ENCODE peak calls at places on chromosomes 4 and X, in nine cellular contexts. One of them, this sample, is unnamed.

GRCh38 chr4:24846716-24847115 is 51.3 kb downstream of the SOD3 start:
- DNase-seq in GM13977: no peak
- DNase-seq in stimulated activated CD4-positive, alpha-beta T cell treated with anti-CD3 and anti-CD28 coated beads, TNF-alpha, amount 100 ng/mL, for 1 hour: no peak
- DNase-seq in kidney tubule cell: no peak
- DNase-seq in non-pigmented ciliary epithelial cell: no peak
- DNase-seq in GM12891: no peak
- DNase-seq in suprapubic skin: no peak
- DNase-seq in WERI-Rb-1: peak
- DNase-seq in AG10803: no peak
- DNase-seq in this sample: no peak

GRCh38 chr4:25813705-25814104 is 49.1 kb downstream of the SEL1L3 start:
- DNase-seq in WERI-Rb-1: no peak
- DNase-seq in kidney tubule cell: peak
- DNase-seq in GM12891: no peak
- DNase-seq in non-pigmented ciliary epithelial cell: peak
- DNase-seq in GM13977: no peak
- DNase-seq in suprapubic skin: no peak
- DNase-seq in stimulated activated CD4-positive, alpha-beta T cell treated with anti-CD3 and anti-CD28 coated beads, TNF-alpha, amount 100 ng/mL, for 1 hour: no peak
- DNase-seq in AG10803: peak
- DNase-seq in this sample: no peak

GRCh38 chr4:143253156-143253555 is 68.4 kb downstream of the USP38 start:
- DNase-seq in GM12891: no peak
- DNase-seq in kidney tubule cell: peak
- DNase-seq in suprapubic skin: no peak
- DNase-seq in stimulated activated CD4-positive, alpha-beta T cell treated with anti-CD3 and anti-CD28 coated beads, TNF-alpha, amount 100 ng/mL, for 1 hour: no peak
- DNase-seq in AG10803: no peak
- DNase-seq in non-pigmented ciliary epithelial cell: no peak
- DNase-seq in WERI-Rb-1: no peak
- DNase-seq in GM13977: no peak
- DNase-seq in this sample: no peak

GRCh38 chr4:4428966-4429875 is 42.3 kb downstream of the NSG1 start:
- DNase-seq in kidney tubule cell: no peak
- DNase-seq in non-pigmented ciliary epithelial cell: no peak
- DNase-seq in GM12891: no peak
- DNase-seq in stimulated activated CD4-positive, alpha-beta T cell treated with anti-CD3 and anti-CD28 coated beads, TNF-alpha, amount 100 ng/mL, for 1 hour: no peak
- DNase-seq in suprapubic skin: no peak
- DNase-seq in GM13977: no peak
- DNase-seq in WERI-Rb-1: peak
- DNase-seq in AG10803: no peak
- DNase-seq in this sample: no peak

GRCh38 chr4:74109116-74109791 is 10.3 kb upstream of the CXCL2 start:
- DNase-seq in kidney tubule cell: peak
- DNase-seq in GM12891: no peak
- DNase-seq in WERI-Rb-1: no peak
- DNase-seq in non-pigmented ciliary epithelial cell: peak
- DNase-seq in suprapubic skin: peak
- DNase-seq in GM13977: no peak
- DNase-seq in stimulated activated CD4-positive, alpha-beta T cell treated with anti-CD3 and anti-CD28 coated beads, TNF-alpha, amount 100 ng/mL, for 1 hour: no peak
- DNase-seq in AG10803: peak
- DNase-seq in this sample: peak

GRCh38 chr4:150167054-150167453 is 88.8 kb downstream of the DCLK2 start:
- DNase-seq in stimulated activated CD4-positive, alpha-beta T cell treated with anti-CD3 and anti-CD28 coated beads, TNF-alpha, amount 100 ng/mL, for 1 hour: no peak
- DNase-seq in AG10803: no peak
- DNase-seq in WERI-Rb-1: no peak
- DNase-seq in kidney tubule cell: no peak
- DNase-seq in GM12891: no peak
- DNase-seq in non-pigmented ciliary epithelial cell: no peak
- DNase-seq in suprapubic skin: no peak
- DNase-seq in GM13977: no peak
- DNase-seq in this sample: no peak

GRCh38 chr4:86326399-86326798 is 33.5 kb downstream of the MAPK10 start:
- DNase-seq in non-pigmented ciliary epithelial cell: no peak
- DNase-seq in AG10803: no peak
- DNase-seq in WERI-Rb-1: no peak
- DNase-seq in GM13977: no peak
- DNase-seq in GM12891: no peak
- DNase-seq in kidney tubule cell: no peak
- DNase-seq in suprapubic skin: no peak
- DNase-seq in stimulated activated CD4-positive, alpha-beta T cell treated with anti-CD3 and anti-CD28 coated beads, TNF-alpha, amount 100 ng/mL, for 1 hour: no peak
- DNase-seq in this sample: no peak

GRCh38 chr4:109207060-109207459 is 95.4 kb downstream of the COL25A1 start:
- DNase-seq in kidney tubule cell: no peak
- DNase-seq in AG10803: peak
- DNase-seq in non-pigmented ciliary epithelial cell: peak
- DNase-seq in suprapubic skin: no peak
- DNase-seq in stimulated activated CD4-positive, alpha-beta T cell treated with anti-CD3 and anti-CD28 coated beads, TNF-alpha, amount 100 ng/mL, for 1 hour: no peak
- DNase-seq in GM13977: no peak
- DNase-seq in GM12891: no peak
- DNase-seq in WERI-Rb-1: no peak
- DNase-seq in this sample: no peak

GRCh38 chrX:84717344-84717743 is 215.1 kb upstream of the HDX start:
- DNase-seq in AG10803: no peak
- DNase-seq in GM12891: no peak
- DNase-seq in WERI-Rb-1: no peak
- DNase-seq in GM13977: no peak
- DNase-seq in kidney tubule cell: no peak
- DNase-seq in non-pigmented ciliary epithelial cell: no peak
- DNase-seq in suprapubic skin: no peak
- DNase-seq in stimulated activated CD4-positive, alpha-beta T cell treated with anti-CD3 and anti-CD28 coated beads, TNF-alpha, amount 100 ng/mL, for 1 hour: no peak
- DNase-seq in this sample: no peak

GRCh38 chr4:139142097-139142496 is 34.9 kb downstream of the ELF2 start:
- DNase-seq in GM12891: no peak
- DNase-seq in suprapubic skin: no peak
- DNase-seq in WERI-Rb-1: no peak
- DNase-seq in kidney tubule cell: no peak
- DNase-seq in GM13977: no peak
- DNase-seq in non-pigmented ciliary epithelial cell: no peak
- DNase-seq in stimulated activated CD4-positive, alpha-beta T cell treated with anti-CD3 and anti-CD28 coated beads, TNF-alpha, amount 100 ng/mL, for 1 hour: no peak
- DNase-seq in AG10803: no peak
- DNase-seq in this sample: no peak

GRCh38 chrX:97846228-97846627 is 962.5 kb downstream of the RPA4 start:
- DNase-seq in AG10803: no peak
- DNase-seq in WERI-Rb-1: no peak
- DNase-seq in GM12891: no peak
- DNase-seq in suprapubic skin: no peak
- DNase-seq in stimulated activated CD4-positive, alpha-beta T cell treated with anti-CD3 and anti-CD28 coated beads, TNF-alpha, amount 100 ng/mL, for 1 hour: no peak
- DNase-seq in GM13977: no peak
- DNase-seq in kidney tubule cell: no peak
- DNase-seq in non-pigmented ciliary epithelial cell: no peak
- DNase-seq in this sample: no peak

GRCh38 chr4:89556596-89557305 is 249.2 kb upstream of the GPRIN3 start:
- DNase-seq in suprapubic skin: no peak
- DNase-seq in non-pigmented ciliary epithelial cell: no peak
- DNase-seq in kidney tubule cell: no peak
- DNase-seq in WERI-Rb-1: no peak
- DNase-seq in stimulated activated CD4-positive, alpha-beta T cell treated with anti-CD3 and anti-CD28 coated beads, TNF-alpha, amount 100 ng/mL, for 1 hour: no peak
- DNase-seq in GM12891: no peak
- DNase-seq in GM13977: no peak
- DNase-seq in AG10803: no peak
- DNase-seq in this sample: no peak

GRCh38 chr4:31086771-31087330 is 366.7 kb downstream of the PCDH7 start:
- DNase-seq in GM13977: no peak
- DNase-seq in kidney tubule cell: no peak
- DNase-seq in non-pigmented ciliary epithelial cell: no peak
- DNase-seq in AG10803: no peak
- DNase-seq in suprapubic skin: no peak
- DNase-seq in GM12891: no peak
- DNase-seq in WERI-Rb-1: no peak
- DNase-seq in stimulated activated CD4-positive, alpha-beta T cell treated with anti-CD3 and anti-CD28 coated beads, TNF-alpha, amount 100 ng/mL, for 1 hour: no peak
- DNase-seq in this sample: no peak

GRCh38 chr4:10584042-10584441 is 100.5 kb downstream of the CLNK start:
- DNase-seq in WERI-Rb-1: no peak
- DNase-seq in stimulated activated CD4-positive, alpha-beta T cell treated with anti-CD3 and anti-CD28 coated beads, TNF-alpha, amount 100 ng/mL, for 1 hour: no peak
- DNase-seq in GM12891: no peak
- DNase-seq in suprapubic skin: no peak
- DNase-seq in non-pigmented ciliary epithelial cell: peak
- DNase-seq in AG10803: peak
- DNase-seq in kidney tubule cell: peak
- DNase-seq in GM13977: peak
- DNase-seq in this sample: no peak

GRCh38 chr4:24105183-24106039 is 215.6 kb upstream of the PPARGC1A start:
- DNase-seq in AG10803: peak
- DNase-seq in stimulated activated CD4-positive, alpha-beta T cell treated with anti-CD3 and anti-CD28 coated beads, TNF-alpha, amount 100 ng/mL, for 1 hour: no peak
- DNase-seq in WERI-Rb-1: no peak
- DNase-seq in suprapubic skin: no peak
- DNase-seq in non-pigmented ciliary epithelial cell: peak
- DNase-seq in GM12891: no peak
- DNase-seq in GM13977: no peak
- DNase-seq in kidney tubule cell: peak
- DNase-seq in this sample: no peak

GRCh38 chr4:8696369-8697127 is 104.0 kb downstream of the CPZ start:
- DNase-seq in AG10803: no peak
- DNase-seq in GM12891: no peak
- DNase-seq in GM13977: no peak
- DNase-seq in kidney tubule cell: no peak
- DNase-seq in WERI-Rb-1: no peak
- DNase-seq in non-pigmented ciliary epithelial cell: no peak
- DNase-seq in suprapubic skin: no peak
- DNase-seq in stimulated activated CD4-positive, alpha-beta T cell treated with anti-CD3 and anti-CD28 coated beads, TNF-alpha, amount 100 ng/mL, for 1 hour: no peak
- DNase-seq in this sample: no peak

GRCh38 chr4:13706130-13706529 is 78.6 kb upstream of the BOD1L1 start:
- DNase-seq in stimulated activated CD4-positive, alpha-beta T cell treated with anti-CD3 and anti-CD28 coated beads, TNF-alpha, amount 100 ng/mL, for 1 hour: no peak
- DNase-seq in kidney tubule cell: peak
- DNase-seq in GM13977: no peak
- DNase-seq in WERI-Rb-1: no peak
- DNase-seq in non-pigmented ciliary epithelial cell: no peak
- DNase-seq in GM12891: no peak
- DNase-seq in AG10803: no peak
- DNase-seq in suprapubic skin: no peak
- DNase-seq in this sample: no peak

GRCh38 chr4:182799515-182800215 is 117.5 kb downstream of the DCTD start:
- DNase-seq in AG10803: no peak
- DNase-seq in kidney tubule cell: no peak
- DNase-seq in WERI-Rb-1: no peak
- DNase-seq in suprapubic skin: no peak
- DNase-seq in stimulated activated CD4-positive, alpha-beta T cell treated with anti-CD3 and anti-CD28 coated beads, TNF-alpha, amount 100 ng/mL, for 1 hour: no peak
- DNase-seq in GM13977: no peak
- DNase-seq in GM12891: no peak
- DNase-seq in non-pigmented ciliary epithelial cell: no peak
- DNase-seq in this sample: no peak

GRCh38 chr4:122300776-122301175 is 78.0 kb upstream of the ADAD1 start:
- DNase-seq in GM12891: no peak
- DNase-seq in non-pigmented ciliary epithelial cell: no peak
- DNase-seq in AG10803: no peak
- DNase-seq in WERI-Rb-1: no peak
- DNase-seq in GM13977: no peak
- DNase-seq in suprapubic skin: no peak
- DNase-seq in kidney tubule cell: no peak
- DNase-seq in stimulated activated CD4-positive, alpha-beta T cell treated with anti-CD3 and anti-CD28 coated beads, TNF-alpha, amount 100 ng/mL, for 1 hour: no peak
- DNase-seq in this sample: no peak

GRCh38 chr4:7197910-7198309 is 5.6 kb downstream of the SORCS2 start:
- DNase-seq in non-pigmented ciliary epithelial cell: no peak
- DNase-seq in suprapubic skin: no peak
- DNase-seq in AG10803: no peak
- DNase-seq in kidney tubule cell: no peak
- DNase-seq in GM13977: no peak
- DNase-seq in GM12891: no peak
- DNase-seq in WERI-Rb-1: peak
- DNase-seq in stimulated activated CD4-positive, alpha-beta T cell treated with anti-CD3 and anti-CD28 coated beads, TNF-alpha, amount 100 ng/mL, for 1 hour: no peak
- DNase-seq in this sample: no peak